ENCODE peak calls at places on chromosomes 7 and 10, in four cellular contexts. Q is CD8-positive, alpha-beta T cell; O is brain microvascular endothelial cell; A is fibroblast of lung. F is an unnamed sample.

GRCh38 chr10:42754155-42755027 is 28.2 kb upstream of the BMS1 start:
- DNase-seq in Q (no peak), O (no peak), A (peak), F (peak)

GRCh38 chr7:150451833-150452431 is 1.5 kb downstream of the GIMAP8 start:
- DNase-seq in Q (no peak), O (no peak), A (no peak), F (no peak)

GRCh38 chr7:106962751-106963150 is 81.8 kb upstream of the PRKAR2B start:
- DNase-seq in Q (no peak), O (no peak), A (no peak), F (no peak)

GRCh38 chr10:84191106-84191505 is 3.2 kb upstream of the CDHR1 start:
- DNase-seq in Q (no peak), O (no peak), A (no peak), F (no peak)

GRCh38 chr10:120806081-120806480 is 45.1 kb upstream of the WDR11 start:
- DNase-seq in Q (no peak), O (no peak), A (no peak), F (no peak)

GRCh38 chr7:151674161-151674920 is 154.6 kb upstream of the RHEB start:
- DNase-seq in Q (no peak), O (no peak), A (no peak), F (no peak)

GRCh38 chr7:96224682-96225081 is 97.2 kb downstream of the SLC25A13 start:
- DNase-seq in Q (no peak), O (peak), A (no peak), F (no peak)

GRCh38 chr7:122310119-122311021 is 5.8 kb upstream of the FEZF1 start:
- DNase-seq in Q (no peak), O (no peak), A (no peak), F (no peak)

GRCh38 chr7:127598318-127598717 is 4.8 kb downstream of the FSCN3 start:
- DNase-seq in Q (no peak), O (no peak), A (no peak), F (no peak)

GRCh38 chr7:2873146-2873545 is 29.0 kb upstream of the GNA12 start:
- DNase-seq in Q (no peak), O (no peak), A (no peak), F (no peak)

GRCh38 chr10:77843264-77843663 is 83.3 kb downstream of the DLG5 start:
- DNase-seq in Q (no peak), O (no peak), A (no peak), F (no peak)

GRCh38 chr7:27551803-27552202 is 110.9 kb downstream of the HIBADH start:
- DNase-seq in Q (no peak), O (no peak), A (no peak), F (no peak)

GRCh38 chr7:11261470-11261869 is 287.8 kb downstream of the PHF14 start:
- DNase-seq in Q (no peak), O (no peak), A (no peak), F (no peak)

GRCh38 chr7:22549051-22549450 is 49.1 kb upstream of the STEAP1B start:
- DNase-seq in Q (no peak), O (no peak), A (no peak), F (no peak)

GRCh38 chr7:22548313-22548712 is 48.3 kb upstream of the STEAP1B start:
- DNase-seq in Q (no peak), O (no peak), A (no peak), F (no peak)

GRCh38 chr7:22551768-22552513 is 52.0 kb upstream of the STEAP1B start:
- DNase-seq in Q (no peak), O (no peak), A (no peak), F (no peak)

GRCh38 chr7:22550514-22551010 is 50.6 kb upstream of the STEAP1B start:
- DNase-seq in Q (no peak), O (no peak), A (no peak), F (no peak)

GRCh38 chr7:22549667-22550513 is 49.9 kb upstream of the STEAP1B start:
- DNase-seq in Q (no peak), O (peak), A (no peak), F (peak)
- TF ChIP-seq CTCF in Q (no peak), O (peak), A (peak), F (peak)

GRCh38 chr7:42915356-42915755 is 3.5 kb upstream of the C7orf25 start:
- DNase-seq in Q (no peak), O (no peak), A (peak), F (no peak)

GRCh38 chr7:42914726-42915045 is 2.8 kb upstream of the C7orf25 start:
- DNase-seq in Q (no peak), O (no peak), A (no peak), F (no peak)

GRCh38 chr7:42911482-42912447 is at the start of gene C7orf25:
- DNase-seq in Q (peak), O (peak), A (peak), F (peak)

GRCh38 chr7:42913591-42913990 is 1.7 kb upstream of the C7orf25 start:
- DNase-seq in Q (no peak), O (no peak), A (no peak), F (no peak)

GRCh38 chr7:42914009-42914725 is 2.3 kb upstream of the C7orf25 start:
- DNase-seq in Q (no peak), O (no peak), A (peak), F (no peak)
- H3K27ac ChIP-seq in Q (no peak), O (peak), A (peak), F (peak)

DNA sequence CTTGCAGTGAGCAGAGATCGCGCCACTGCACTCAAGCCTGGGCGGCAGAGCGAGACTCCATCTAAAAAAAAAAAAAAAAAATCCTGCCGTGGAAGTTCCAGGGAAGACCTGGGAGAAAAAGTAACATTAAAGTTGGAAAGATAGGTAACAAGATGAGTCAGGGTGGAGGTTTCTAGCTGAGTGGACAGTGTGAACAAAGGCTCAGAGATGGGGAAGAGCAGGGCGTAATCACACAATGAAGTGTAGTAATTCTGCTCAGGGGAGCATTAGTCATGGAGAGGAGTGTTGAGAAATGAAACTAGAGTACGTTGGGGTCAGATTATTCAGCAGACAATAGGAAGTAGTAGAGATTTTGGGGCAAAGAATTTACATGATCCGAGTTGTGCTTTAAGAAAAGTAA is 21.6 kb upstream of the WASL start:
- DNase-seq in Q (no peak), O (peak), A (peak), F (peak)
- TF ChIP-seq CTCF in Q (no peak), O (no peak), A (no peak), F (no peak)

DNA sequence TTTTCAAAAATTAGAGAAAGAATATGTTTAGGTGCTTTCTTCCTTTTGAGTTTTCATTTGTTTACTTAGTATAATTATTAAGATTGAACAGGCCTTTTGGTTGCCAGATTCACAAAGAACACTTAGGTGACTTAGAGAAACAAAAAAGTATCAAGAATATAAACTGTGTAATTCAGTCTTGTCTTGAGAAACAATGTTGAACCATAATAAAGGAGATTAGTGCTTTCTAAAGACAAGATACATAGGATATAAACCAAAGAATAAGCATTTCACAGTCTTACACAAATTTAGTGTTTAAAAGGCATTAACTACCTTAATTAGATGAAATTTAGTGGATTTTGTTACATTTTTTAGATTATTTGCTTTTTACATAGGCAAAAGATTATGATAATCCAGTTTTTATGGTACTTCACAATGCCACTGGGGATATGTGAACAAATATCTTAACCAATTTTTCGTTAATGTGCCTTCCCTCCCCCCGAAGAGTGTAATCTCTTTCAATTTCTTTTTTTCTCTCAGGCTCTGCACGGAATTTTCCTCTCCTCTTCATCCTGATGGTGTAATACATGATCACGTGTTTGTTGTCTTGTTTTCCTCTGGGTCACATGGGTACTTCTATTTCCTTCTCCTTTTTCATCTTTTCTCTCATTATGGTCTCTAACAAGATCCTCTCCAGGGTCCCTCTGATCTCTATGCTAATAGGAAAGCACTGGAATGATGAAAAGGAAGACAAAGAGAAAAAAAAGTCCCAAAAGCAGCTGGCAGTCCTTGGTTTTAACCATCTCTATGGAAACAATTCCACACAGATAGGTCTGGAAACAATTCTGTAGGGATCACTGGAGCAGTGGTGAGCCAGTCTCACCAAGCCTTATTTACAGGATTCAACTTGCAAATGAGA is 3.7 kb upstream of the HNRNPH3 start:
- DNase-seq in Q (no peak), O (peak), A (peak), F (peak)
- H3K27ac ChIP-seq in Q (no peak), O (peak), A (peak), F (peak)

DNA sequence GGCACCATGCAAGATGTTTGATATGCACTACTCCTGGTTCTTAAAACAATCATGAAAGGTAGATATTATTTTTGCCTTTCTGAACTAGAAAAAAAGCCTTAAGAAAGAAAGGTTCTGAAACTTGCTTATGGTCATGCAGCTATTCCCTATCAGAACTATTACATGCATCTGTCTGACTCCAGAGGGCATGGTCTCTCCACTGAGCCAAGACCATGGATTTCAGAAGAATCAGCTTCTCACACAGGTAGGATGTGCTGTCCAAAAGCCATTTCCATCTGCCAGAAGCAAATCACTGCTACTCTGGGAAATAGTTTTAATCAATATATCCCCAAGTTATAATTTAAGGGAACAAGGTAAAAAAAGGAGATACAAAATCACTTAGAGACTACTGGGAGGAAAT is 69.5 kb downstream of the STK17A start:
- DNase-seq in Q (no peak), O (no peak), A (peak), F (no peak)
- TF ChIP-seq CTCF in Q (no peak), O (peak), A (no peak), F (no peak)

GRCh38 chr10:28687683-28688001 is 10.3 kb downstream of the BAMBI start:
- DNase-seq in Q (no peak), O (no peak), A (no peak), F (no peak)

GRCh38 chr10:28684157-28684985 is 7.0 kb downstream of the BAMBI start:
- DNase-seq in Q (no peak), O (no peak), A (no peak), F (no peak)

GRCh38 chr10:28684986-28685580 is 7.8 kb downstream of the BAMBI start:
- DNase-seq in Q (no peak), O (no peak), A (no peak), F (no peak)

GRCh38 chr10:28685717-28686116 is 8.4 kb downstream of the BAMBI start:
- DNase-seq in Q (no peak), O (no peak), A (no peak), F (no peak)

GRCh38 chr10:28686835-28687682 is 9.7 kb downstream of the BAMBI start:
- DNase-seq in Q (no peak), O (no peak), A (peak), F (no peak)
- H3K27ac ChIP-seq in Q (no peak), O (no peak), A (no peak), F (no peak)

GRCh38 chr7:29764227-29764626 is 42.1 kb upstream of the WIPF3 start:
- DNase-seq in Q (no peak), O (no peak), A (no peak), F (peak)
- TF ChIP-seq CTCF in Q (no peak), O (peak), A (no peak), F (no peak)

GRCh38 chr7:140062528-140063299 is at the start of gene PARP12:
- DNase-seq in Q (peak), O (peak), A (peak), F (peak)

GRCh38 chr7:140061607-140061930 is 1.2 kb downstream of the PARP12 start:
- DNase-seq in Q (no peak), O (no peak), A (no peak), F (no peak)

GRCh38 chr7:140060243-140060630 is 2.5 kb downstream of the PARP12 start:
- DNase-seq in Q (no peak), O (no peak), A (no peak), F (no peak)

GRCh38 chr7:140060788-140061606 is 1.8 kb downstream of the PARP12 start:
- DNase-seq in Q (no peak), O (peak), A (peak), F (no peak)

DNA sequence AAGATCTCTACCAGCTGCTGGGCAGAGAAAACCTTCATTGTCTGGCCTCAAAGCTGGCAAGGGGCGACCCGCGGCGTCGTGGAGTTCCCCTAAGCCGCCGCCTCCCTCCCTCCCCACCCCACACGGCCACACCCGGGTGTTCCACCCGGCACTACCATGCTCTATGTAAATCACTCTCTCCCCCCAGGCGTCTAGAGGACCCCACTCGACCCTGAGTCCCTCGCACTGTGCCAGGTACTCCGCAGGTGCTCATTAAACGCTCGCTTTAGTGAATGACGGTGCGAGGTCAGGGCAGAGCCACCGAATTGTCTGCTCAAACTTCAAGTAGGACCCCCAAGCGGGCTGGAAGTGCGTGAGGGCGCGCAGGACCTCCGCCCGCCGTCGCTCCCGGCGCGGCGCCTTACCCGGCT is 628 bp downstream of the PARP12 start:
- DNase-seq in Q (peak), O (no peak), A (no peak), F (no peak)
- H3K27ac ChIP-seq in Q (peak), O (peak), A (peak), F (peak)